ENCODE peak calls at places on chromosomes 13 and 19, in six cellular contexts. U is SK-N-SH, A is H1, C is HCT116, E is GM12878, O is HepG2. T is an unnamed sample.

GRCh38 chr13:71320452-71320851 is 546.6 kb downstream of the DACH1 start:
- DNase-seq in A (no peak), C (no peak), E (no peak), O (peak), U (no peak), T (peak)

GRCh38 chr13:89227356-89227755 is 1556.2 kb downstream of the SLITRK5 start:
- DNase-seq in O (no peak), E (no peak), C (no peak), U (no peak), A (no peak), T (no peak)

GRCh38 chr19:49423985-49424303 is 703 bp upstream of the PTH2 start:
- DNase-seq in A (no peak), U (no peak), O (no peak), E (no peak), C (no peak), T (no peak)

GRCh38 chr13:113140677-113141590 is 17.5 kb upstream of the PROZ start:
- DNase-seq in U (peak), C (no peak), E (no peak), A (no peak), O (no peak), T (no peak)

GRCh38 chr13:107883561-107884175 is 331.7 kb downstream of the LIG4 start:
- DNase-seq in A (no peak), U (no peak), E (no peak), O (no peak), C (no peak), T (no peak)

GRCh38 chr13:75581874-75582640 is 32.5 kb downstream of the UCHL3 start:
- DNase-seq in U (no peak), C (no peak), A (no peak), O (no peak), E (no peak), T (no peak)

GRCh38 chr19:31349160-31349881 is at the start of gene TSHZ3:
- DNase-seq in C (no peak), O (no peak), U (peak), A (no peak), E (no peak), T (peak)

GRCh38 chr19:19750131-19750841 is 17.4 kb upstream of the ZNF14 start:
- DNase-seq in O (no peak), U (no peak), A (no peak), C (no peak), E (no peak), T (no peak)

GRCh38 chr19:28887920-28888618 is 324.9 kb downstream of the UQCRFS1 start:
- DNase-seq in E (no peak), U (no peak), O (no peak), C (no peak), A (peak), T (no peak)

GRCh38 chr13:21338156-21338555 is 120.9 kb downstream of the ZDHHC20 start:
- DNase-seq in E (no peak), U (no peak), O (peak), C (no peak), A (no peak), T (no peak)

GRCh38 chr13:36766295-36766694 is 52.7 kb upstream of the RFXAP start:
- DNase-seq in E (no peak), U (no peak), O (peak), A (no peak), C (peak), T (no peak)

GRCh38 chr13:71820699-71821098 is 46.3 kb downstream of the DACH1 start:
- DNase-seq in O (no peak), A (no peak), C (no peak), E (no peak), U (no peak), T (no peak)

GRCh38 chr13:99384468-99384867 is 77.3 kb upstream of the GPR183 start:
- DNase-seq in E (no peak), U (no peak), O (no peak), A (no peak), C (no peak), T (no peak)

GRCh38 chr13:114248011-114248410 is 13.3 kb downstream of the CDC16 start:
- DNase-seq in U (no peak), E (no peak), O (no peak), C (no peak), A (no peak), T (no peak)

GRCh38 chr13:52862358-52863206 is 14.1 kb upstream of the PCDH8 start:
- DNase-seq in A (no peak), E (no peak), C (peak), O (peak), U (peak), T (no peak)

GRCh38 chr13:53398051-53398450 is 369.4 kb downstream of the OLFM4 start:
- DNase-seq in O (no peak), A (no peak), U (no peak), C (no peak), E (no peak), T (no peak)

GRCh38 chr19:44142014-44142523 is 715 bp downstream of the ZNF234 start:
- DNase-seq in E (no peak), A (no peak), O (peak), C (no peak), U (no peak), T (no peak)

GRCh38 chr13:43122706-43123268 is 99.4 kb downstream of the DNAJC15 start:
- DNase-seq in U (peak), E (no peak), A (no peak), O (no peak), C (no peak), T (no peak)

GRCh38 chr13:44243198-44243852 is 130.3 kb upstream of the SERP2 start:
- DNase-seq in A (peak), O (peak), C (peak), U (peak), E (no peak), T (no peak)

GRCh38 chr13:114130708-114131580 is 1.5 kb downstream of the RASA3 start:
- DNase-seq in A (no peak), O (no peak), U (peak), C (no peak), E (no peak), T (no peak)

GRCh38 chr19:2627319-2627829 is 75.1 kb downstream of the GNG7 start:
- DNase-seq in E (no peak), U (no peak), C (peak), O (peak), A (no peak), T (no peak)

GRCh38 chr19:5364674-5365073 is 24.1 kb upstream of the PTPRS start:
- DNase-seq in C (no peak), O (no peak), E (no peak), U (peak), A (no peak), T (no peak)

GRCh38 chr13:103640617-103641016 is 574.4 kb upstream of the SLC10A2 start:
- DNase-seq in C (no peak), U (no peak), E (no peak), A (no peak), O (no peak), T (no peak)
- TF ChIP-seq JUND in C (no peak), U (no peak), E (no peak), A (no peak), O (no peak), T (no peak)

DNA sequence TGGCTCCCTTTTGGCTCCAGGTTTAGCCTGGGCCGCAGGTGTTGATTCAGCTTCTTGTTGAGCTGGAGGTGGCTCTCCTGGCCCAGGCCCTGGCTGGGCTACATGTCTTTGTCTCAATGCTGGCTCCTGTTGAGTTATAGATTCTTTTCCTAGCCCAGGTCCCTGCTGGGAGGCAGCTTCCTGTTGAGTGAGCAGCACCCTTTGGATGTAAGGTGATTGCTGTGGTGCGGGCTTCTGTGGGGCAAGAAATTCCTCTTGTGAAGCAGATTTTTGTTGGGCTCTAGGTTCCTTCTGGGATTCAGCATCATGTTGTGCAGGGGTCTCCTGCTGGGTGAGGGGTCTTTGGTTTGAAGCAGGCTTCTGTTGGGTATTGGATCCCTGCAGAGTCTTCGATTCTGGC is 545 bp downstream of the LIPE start:
- DNase-seq in A (no peak), E (no peak), O (no peak), C (no peak), U (no peak), T (no peak)
- TF ChIP-seq JUND in A (no peak), E (no peak), O (no peak), C (no peak), U (no peak), T (no peak)

GRCh38 chr19:3693030-3693925 is 7.0 kb downstream of the PIP5K1C start:
- DNase-seq in U (peak), E (no peak), O (no peak), A (no peak), C (no peak), T (no peak)

GRCh38 chr19:3696660-3696995 is 3.6 kb downstream of the PIP5K1C start:
- DNase-seq in C (no peak), A (no peak), E (no peak), O (no peak), U (no peak), T (no peak)

GRCh38 chr19:3695986-3696659 is 4.1 kb downstream of the PIP5K1C start:
- DNase-seq in O (no peak), U (no peak), C (no peak), A (no peak), E (no peak), T (no peak)

GRCh38 chr19:3695124-3695733 is 5.0 kb downstream of the PIP5K1C start:
- DNase-seq in E (no peak), A (no peak), C (no peak), O (no peak), U (no peak), T (no peak)

DNA sequence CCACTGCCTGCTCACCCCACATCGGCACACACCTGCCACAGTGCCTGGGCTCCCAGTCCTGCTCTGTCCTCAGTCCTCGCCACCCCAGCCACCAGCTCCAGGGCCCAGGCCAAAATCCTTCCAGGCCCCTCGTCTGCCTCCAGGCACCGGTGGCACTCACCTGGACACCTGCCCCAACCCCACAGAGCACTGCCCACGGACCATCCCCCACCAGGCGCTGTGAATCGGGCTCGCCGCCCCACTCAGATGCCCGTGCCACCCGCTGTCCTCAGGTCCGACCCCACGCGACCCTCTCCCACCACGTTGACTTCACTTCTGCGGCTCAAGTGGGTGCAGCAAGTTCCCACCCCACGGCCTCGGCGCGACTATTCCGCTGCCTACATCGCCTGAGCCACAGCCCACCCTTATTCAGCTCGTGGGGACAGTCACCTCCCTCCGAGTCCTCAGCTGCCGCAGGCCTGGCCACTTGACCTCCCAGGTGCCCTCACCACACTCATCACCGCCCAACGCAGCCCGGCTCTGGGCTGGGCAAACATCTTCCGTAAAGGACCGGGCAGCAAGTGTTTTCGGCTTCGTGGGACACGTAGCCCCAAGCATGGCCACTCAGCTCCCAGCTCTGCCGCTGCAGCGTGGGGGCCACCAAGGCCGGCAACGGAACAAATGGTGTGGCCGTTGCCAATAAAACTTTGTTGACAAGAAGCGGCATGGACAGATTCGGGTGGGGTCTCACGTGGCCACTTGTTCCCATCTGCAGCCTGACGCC is 5.7 kb downstream of the PIP5K1C start:
- DNase-seq in A (no peak), U (peak), O (no peak), E (no peak), C (no peak), T (no peak)
- TF ChIP-seq JUND in A (no peak), U (no peak), O (no peak), E (no peak), C (no peak), T (no peak)

GRCh38 chr13:41603917-41604316 is 146.6 kb downstream of the RGCC start:
- DNase-seq in E (no peak), U (no peak), C (peak), A (no peak), O (no peak), T (peak)
- TF ChIP-seq JUND in E (no peak), U (peak), C (peak), A (no peak), O (no peak), T (no peak)

GRCh38 chr19:35806597-35806996 is 6.0 kb downstream of the PRODH2 start:
- DNase-seq in E (no peak), A (no peak), U (no peak), C (no peak), O (no peak), T (no peak)
- TF ChIP-seq JUND in E (no peak), A (no peak), U (no peak), C (no peak), O (no peak), T (no peak)

T was measured in T47D.